ENCODE peak calls at places on chromosomes 7 and 10, in five cellular contexts. One of them, this sample, is unnamed. For H3K4me1, the result is how much of the 10 kb centered on the place peaks cover.

GRCh38 chr7:3992841-3993240 is 689.3 kb upstream of the FOXK1 start:
- DNase-seq in IMR-90: no peak
- DNase-seq in K562: no peak
- DNase-seq in GM12878: no peak
- DNase-seq in SK-N-SH: no peak
- DNase-seq in this sample: no peak

GRCh38 chr7:136998495-136998894 is 130.0 kb downstream of the CHRM2 start:
- DNase-seq in IMR-90: peak
- DNase-seq in GM12878: no peak
- DNase-seq in SK-N-SH: no peak
- DNase-seq in K562: no peak
- DNase-seq in this sample: no peak

GRCh38 chr10:33332183-33333031 is 2.1 kb downstream of the NRP1 start:
- DNase-seq in K562: no peak
- DNase-seq in GM12878: no peak
- DNase-seq in SK-N-SH: no peak
- DNase-seq in IMR-90: peak
- DNase-seq in this sample: peak

GRCh38 chr7:158778476-158778875 is 50.8 kb downstream of the ESYT2 start:
- DNase-seq in GM12878: no peak
- DNase-seq in K562: no peak
- DNase-seq in SK-N-SH: no peak
- DNase-seq in IMR-90: peak
- DNase-seq in this sample: no peak

GRCh38 chr10:103901299-103901698 is 16.7 kb downstream of the STN1 start:
- DNase-seq in GM12878: no peak
- DNase-seq in IMR-90: no peak
- DNase-seq in SK-N-SH: no peak
- DNase-seq in K562: no peak
- DNase-seq in this sample: no peak

GRCh38 chr7:117264716-117265115 is 58.1 kb downstream of the WNT2 start:
- DNase-seq in SK-N-SH: no peak
- DNase-seq in GM12878: no peak
- DNase-seq in IMR-90: no peak
- DNase-seq in K562: no peak
- DNase-seq in this sample: no peak

GRCh38 chr7:42070068-42070467 is 166.9 kb downstream of the GLI3 start:
- DNase-seq in SK-N-SH: no peak
- DNase-seq in K562: no peak
- DNase-seq in IMR-90: peak
- DNase-seq in GM12878: no peak
- DNase-seq in this sample: no peak

GRCh38 chr10:79411546-79412495 is 33.6 kb downstream of the ZCCHC24 start:
- DNase-seq in SK-N-SH: no peak
- DNase-seq in K562: no peak
- DNase-seq in GM12878: no peak
- DNase-seq in IMR-90: no peak
- DNase-seq in this sample: no peak

GRCh38 chr10:116247701-116248100 is 25.3 kb downstream of the GFRA1 start:
- DNase-seq in GM12878: no peak
- DNase-seq in SK-N-SH: no peak
- DNase-seq in K562: no peak
- DNase-seq in IMR-90: peak
- DNase-seq in this sample: no peak

GRCh38 chr7:95476072-95476845 is 9.5 kb upstream of the ASB4 start:
- DNase-seq in IMR-90: no peak
- DNase-seq in GM12878: no peak
- DNase-seq in K562: no peak
- DNase-seq in SK-N-SH: no peak
- DNase-seq in this sample: no peak

GRCh38 chr7:70092314-70093303 is 494.3 kb downstream of the AUTS2 start:
- DNase-seq in GM12878: no peak
- DNase-seq in SK-N-SH: peak
- DNase-seq in K562: no peak
- DNase-seq in IMR-90: peak
- DNase-seq in this sample: no peak

GRCh38 chr10:49158399-49158798 is 24.6 kb upstream of the FAM170B start:
- DNase-seq in K562: no peak
- DNase-seq in GM12878: no peak
- DNase-seq in SK-N-SH: no peak
- DNase-seq in IMR-90: no peak
- DNase-seq in this sample: no peak

GRCh38 chr10:46216003-46216634 is 70.7 kb upstream of the ANTXRL start:
- DNase-seq in SK-N-SH: peak
- DNase-seq in IMR-90: no peak
- DNase-seq in GM12878: no peak
- DNase-seq in K562: no peak
- DNase-seq in this sample: no peak

GRCh38 chr7:132145466-132145865 is 430.8 kb downstream of the PLXNA4 start:
- DNase-seq in K562: no peak
- DNase-seq in IMR-90: peak
- DNase-seq in SK-N-SH: no peak
- DNase-seq in GM12878: no peak
- DNase-seq in this sample: peak

GRCh38 chr10:91115618-91116390 is 104.7 kb upstream of the PCGF5 start:
- DNase-seq in SK-N-SH: no peak
- DNase-seq in GM12878: no peak
- DNase-seq in K562: no peak
- DNase-seq in IMR-90: no peak
- DNase-seq in this sample: no peak

GRCh38 chr7:147013820-147014219 is 897.2 kb downstream of the CNTNAP2 start:
- DNase-seq in K562: no peak
- DNase-seq in IMR-90: no peak
- DNase-seq in SK-N-SH: no peak
- DNase-seq in GM12878: no peak
- DNase-seq in this sample: no peak

GRCh38 chr10:73653195-73653594 is 2.6 kb downstream of the SYNPO2L start:
- DNase-seq in IMR-90: no peak
- DNase-seq in GM12878: no peak
- DNase-seq in SK-N-SH: no peak
- DNase-seq in K562: no peak
- DNase-seq in this sample: no peak

GRCh38 chr7:130393095-130393494 is 12.8 kb downstream of the CPA1 start:
- DNase-seq in K562: no peak
- DNase-seq in GM12878: no peak
- DNase-seq in IMR-90: peak
- DNase-seq in SK-N-SH: no peak
- DNase-seq in this sample: no peak

GRCh38 chr7:101924171-101924570 is 106.7 kb downstream of the CUX1 start:
- DNase-seq in SK-N-SH: no peak
- DNase-seq in GM12878: no peak
- DNase-seq in IMR-90: peak
- DNase-seq in K562: peak
- DNase-seq in this sample: no peak

GRCh38 chr10:106714734-106715368 is 449.7 kb downstream of the SORCS1 start:
- DNase-seq in K562: no peak
- DNase-seq in SK-N-SH: peak
- DNase-seq in IMR-90: no peak
- DNase-seq in GM12878: no peak
- DNase-seq in this sample: no peak

GRCh38 chr10:106716375-106716774 is 448.1 kb downstream of the SORCS1 start:
- DNase-seq in GM12878: no peak
- DNase-seq in K562: no peak
- DNase-seq in SK-N-SH: no peak
- DNase-seq in IMR-90: no peak
- DNase-seq in this sample: no peak

GRCh38 chr10:106713846-106714245 is 450.7 kb downstream of the SORCS1 start:
- DNase-seq in GM12878: no peak
- DNase-seq in SK-N-SH: no peak
- DNase-seq in IMR-90: no peak
- DNase-seq in K562: no peak
- DNase-seq in this sample: no peak

GRCh38 chr10:106711313-106711906 is 453.1 kb downstream of the SORCS1 start:
- DNase-seq in GM12878: no peak
- DNase-seq in SK-N-SH: peak
- DNase-seq in IMR-90: no peak
- DNase-seq in K562: peak
- DNase-seq in this sample: peak

GRCh38 chr10:106712988-106713387 is 451.5 kb downstream of the SORCS1 start:
- DNase-seq in K562: no peak
- DNase-seq in IMR-90: no peak
- DNase-seq in SK-N-SH: no peak
- DNase-seq in GM12878: no peak
- DNase-seq in this sample: no peak
- TF ChIP-seq RCOR1 in K562: no peak
- TF ChIP-seq RCOR1 in IMR-90: no peak
- TF ChIP-seq RCOR1 in SK-N-SH: no peak
- TF ChIP-seq RCOR1 in GM12878: no peak
- TF ChIP-seq RCOR1 in this sample: no peak

GRCh38 chr7:80771523-80771922 is 133.1 kb downstream of the CD36 start:
- DNase-seq in SK-N-SH: peak
- DNase-seq in GM12878: no peak
- DNase-seq in IMR-90: peak
- DNase-seq in K562: no peak
- DNase-seq in this sample: peak
- H3K4me1 ChIP-seq in SK-N-SH: under half
- H3K4me1 ChIP-seq in GM12878: under half
- H3K4me1 ChIP-seq in IMR-90: under half
- H3K4me1 ChIP-seq in K562: under half
- H3K4me1 ChIP-seq in this sample: half or more

GRCh38 chr10:69885379-69886156 is 83.9 kb downstream of the COL13A1 start:
- DNase-seq in K562: peak
- DNase-seq in GM12878: no peak
- DNase-seq in IMR-90: peak
- DNase-seq in SK-N-SH: peak
- DNase-seq in this sample: peak
- TF ChIP-seq RCOR1 in K562: no peak
- TF ChIP-seq RCOR1 in GM12878: no peak
- TF ChIP-seq RCOR1 in IMR-90: no peak
- TF ChIP-seq RCOR1 in SK-N-SH: no peak
- TF ChIP-seq RCOR1 in this sample: no peak

GRCh38 chr10:120783901-120784300 is 67.3 kb upstream of the WDR11 start:
- DNase-seq in SK-N-SH: no peak
- DNase-seq in K562: no peak
- DNase-seq in GM12878: no peak
- DNase-seq in IMR-90: no peak
- DNase-seq in this sample: no peak
- H3K4me1 ChIP-seq in SK-N-SH: under half
- H3K4me1 ChIP-seq in K562: under half
- H3K4me1 ChIP-seq in GM12878: under half
- H3K4me1 ChIP-seq in IMR-90: under half
- H3K4me1 ChIP-seq in this sample: under half

GRCh38 chr10:121070257-121070656 is 219.1 kb downstream of the WDR11 start:
- DNase-seq in IMR-90: no peak
- DNase-seq in K562: peak
- DNase-seq in SK-N-SH: no peak
- DNase-seq in GM12878: no peak
- DNase-seq in this sample: peak
- TF ChIP-seq RCOR1 in IMR-90: no peak
- TF ChIP-seq RCOR1 in K562: no peak
- TF ChIP-seq RCOR1 in SK-N-SH: no peak
- TF ChIP-seq RCOR1 in GM12878: no peak
- TF ChIP-seq RCOR1 in this sample: no peak

DNA sequence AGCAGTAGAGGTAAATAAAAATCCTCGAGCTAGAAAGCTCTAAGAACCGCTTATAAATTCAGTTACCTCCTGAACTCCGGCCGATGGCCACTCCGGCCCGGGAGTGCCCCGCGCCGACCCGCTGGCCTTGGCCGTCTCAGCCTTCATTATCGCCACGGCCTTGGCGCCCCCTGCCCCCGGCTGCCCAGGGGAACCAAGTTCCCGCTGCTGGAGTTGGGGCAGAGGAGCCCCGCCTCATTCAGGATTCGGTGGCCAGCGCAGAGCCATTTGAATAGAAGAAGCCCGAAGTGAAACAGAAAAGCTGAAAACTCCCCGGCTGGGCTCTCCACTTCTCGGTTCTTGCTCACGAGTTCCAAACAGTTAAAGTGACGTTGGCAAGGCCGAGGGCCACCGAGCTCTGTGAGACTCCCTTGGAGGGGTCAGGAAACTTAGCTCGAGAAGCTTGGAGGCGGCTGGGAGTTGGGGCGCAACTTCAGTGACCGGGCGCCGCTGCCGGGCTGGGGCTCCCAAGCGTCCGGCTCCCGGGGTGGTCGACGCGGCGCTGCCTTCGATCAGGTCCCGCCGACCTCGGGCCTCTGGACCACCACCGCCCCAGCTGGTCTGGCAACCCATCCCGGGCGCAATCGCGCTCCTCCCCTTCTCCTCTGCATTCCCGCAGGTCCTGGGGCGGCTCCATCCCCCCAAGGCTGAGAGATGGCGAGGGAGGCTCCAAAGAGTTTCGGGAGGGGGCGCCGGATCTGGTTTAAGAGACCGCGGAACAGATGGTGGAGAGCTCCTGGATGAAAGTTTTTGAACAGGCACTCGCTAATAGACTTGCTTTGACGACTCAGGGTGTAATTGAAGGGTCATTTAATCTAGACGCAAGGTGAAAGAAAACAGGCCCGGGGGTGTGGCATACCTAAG is 5.8 kb upstream of the FEZF1 start:
- DNase-seq in IMR-90: no peak
- DNase-seq in K562: no peak
- DNase-seq in GM12878: no peak
- DNase-seq in SK-N-SH: no peak
- DNase-seq in this sample: no peak
- H3K4me1 ChIP-seq in IMR-90: under half
- H3K4me1 ChIP-seq in K562: under half
- H3K4me1 ChIP-seq in GM12878: under half
- H3K4me1 ChIP-seq in SK-N-SH: under half
- H3K4me1 ChIP-seq in this sample: under half

GRCh38 chr10:83680470-83680891 is 458.8 kb upstream of the GHITM start:
- DNase-seq in K562: no peak
- DNase-seq in IMR-90: no peak
- DNase-seq in GM12878: peak
- DNase-seq in SK-N-SH: no peak
- DNase-seq in this sample: no peak

GRCh38 chr10:83678850-83679249 is 460.5 kb upstream of the GHITM start:
- DNase-seq in IMR-90: no peak
- DNase-seq in K562: no peak
- DNase-seq in SK-N-SH: no peak
- DNase-seq in GM12878: no peak
- DNase-seq in this sample: no peak

GRCh38 chr10:83682399-83682798 is 456.9 kb upstream of the GHITM start:
- DNase-seq in K562: no peak
- DNase-seq in GM12878: no peak
- DNase-seq in IMR-90: no peak
- DNase-seq in SK-N-SH: peak
- DNase-seq in this sample: no peak

DNA sequence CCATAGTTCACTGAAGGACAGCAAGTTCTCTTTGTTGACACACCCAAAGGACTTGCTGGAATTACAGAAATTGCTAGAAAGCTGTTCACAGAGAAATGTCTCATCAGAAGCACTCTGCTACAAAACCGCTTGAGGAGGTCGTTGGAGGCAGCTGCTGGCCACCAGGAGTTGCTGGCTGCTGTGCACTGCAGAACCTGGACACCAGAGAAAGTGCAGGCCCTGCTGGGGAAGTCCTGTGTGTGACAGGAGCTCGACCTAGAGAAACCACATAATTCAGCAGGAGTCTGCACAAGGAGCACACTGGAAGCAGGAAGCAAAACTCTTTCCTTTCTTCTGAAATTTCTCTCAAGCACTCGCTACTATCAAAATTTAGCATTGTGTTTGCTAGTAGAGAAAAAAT is 461.5 kb upstream of the GHITM start:
- DNase-seq in GM12878: no peak
- DNase-seq in SK-N-SH: no peak
- DNase-seq in K562: no peak
- DNase-seq in IMR-90: no peak
- DNase-seq in this sample: no peak
- TF ChIP-seq RCOR1 in GM12878: no peak
- TF ChIP-seq RCOR1 in SK-N-SH: no peak
- TF ChIP-seq RCOR1 in K562: no peak
- TF ChIP-seq RCOR1 in IMR-90: no peak
- TF ChIP-seq RCOR1 in this sample: no peak